ENCODE peak calls at places on chromosomes 1 and 21, in four cellular contexts. M, E, Y and X are unnamed samples.

GRCh38 chr1:116806245-116806644 is 52.0 kb downstream of the CD2 start:
- DNase-seq in Y (peak; percentile 28), E (no peak), M (no peak), X (no peak)

GRCh38 chr1:41314376-41314775 is 46.9 kb upstream of the FOXO6 start:
- DNase-seq in M (no peak), E (no peak), Y (no peak), X (no peak)

GRCh38 chr21:43645414-43645891 is 13.8 kb downstream of the HSF2BP start:
- DNase-seq in M (peak; percentile 13), E (peak; percentile 32), Y (no peak), X (no peak)

GRCh38 chr1:17227358-17227915 is 21.5 kb upstream of the PADI3 start:
- DNase-seq in E (no peak), M (no peak), Y (no peak), X (no peak)

GRCh38 chr21:31299291-31300147 is 44.5 kb downstream of the TIAM1 start:
- DNase-seq in M (no peak), E (no peak), Y (no peak), X (no peak)

GRCh38 chr1:160239582-160240299 is 22.6 kb downstream of the DCAF8 start:
- DNase-seq in M (no peak), E (no peak), Y (no peak), X (no peak)

GRCh38 chr1:61005572-61006386 is 76.6 kb upstream of the NFIA start:
- DNase-seq in Y (no peak), E (no peak), M (no peak), X (peak; percentile 5)

GRCh38 chr1:28887835-28888682 is 26.3 kb upstream of the EPB41 start:
- DNase-seq in M (no peak), Y (no peak), E (no peak), X (no peak)

GRCh38 chr21:29335720-29336119 is 37.0 kb downstream of the BACH1 start:
- DNase-seq in M (no peak), E (no peak), Y (no peak), X (no peak)

GRCh38 chr1:91700332-91700731 is 185.6 kb downstream of the TGFBR3 start:
- DNase-seq in M (no peak), E (peak; percentile 4), Y (no peak), X (no peak)

GRCh38 chr1:91900538-91900937 is 14.6 kb upstream of the TGFBR3 start:
- DNase-seq in M (no peak), E (no peak), Y (no peak), X (no peak)